ENCODE peak calls at places on chromosomes 5 and 9, in four cellular contexts. Y, W, I and V are unnamed samples.

GRCh38 chr5:179820127-179820482 is 600 bp upstream of the SQSTM1 start:
- DNase-seq in I (no peak), Y (no peak), W (no peak), V (no peak)

GRCh38 chr5:100444961-100445360 is 90.2 kb upstream of the FAM174A start:
- DNase-seq in Y (no peak), W (no peak), I (peak; percentile 53), V (no peak)

GRCh38 chr5:176608142-176608705 is 1.7 kb downstream of the GPRIN1 start:
- DNase-seq in I (no peak), Y (no peak), W (no peak), V (no peak)

GRCh38 chr5:56848206-56848605 is 32.9 kb downstream of the MAP3K1 start:
- DNase-seq in Y (no peak), I (no peak), W (no peak), V (no peak)

GRCh38 chr5:57711471-57711870 is 228.9 kb upstream of the ACTBL2 start:
- DNase-seq in I (no peak), Y (no peak), W (no peak), V (no peak)

GRCh38 chr5:151553130-151553670 is 37.9 kb downstream of the FAT2 start:
- DNase-seq in W (no peak), I (no peak), Y (no peak), V (no peak)

GRCh38 chr9:76459691-76460635 is 981 bp downstream of the GCNT1 start:
- DNase-seq in Y (no peak), W (no peak), I (peak; percentile 47), V (no peak)

GRCh38 chr5:116492016-116492623 is 82.5 kb downstream of the SEMA6A start:
- DNase-seq in W (no peak), I (peak; percentile 92), Y (no peak), V (no peak)

GRCh38 chr9:125763373-125763772 is 16.2 kb downstream of the PBX3 start:
- DNase-seq in Y (no peak), I (no peak), W (no peak), V (no peak)

GRCh38 chr5:65305913-65306312 is 175.8 kb downstream of the ADAMTS6 start:
- DNase-seq in Y (no peak), W (no peak), I (no peak), V (no peak)

GRCh38 chr9:112308576-112308975 is 24.8 kb downstream of the PTBP3 start:
- DNase-seq in W (no peak), Y (no peak), I (no peak), V (no peak)

GRCh38 chr5:157961828-157962390 is 103.0 kb upstream of the CLINT1 start:
- DNase-seq in W (no peak), I (no peak), Y (no peak), V (no peak)

GRCh38 chr5:96048763-96049162 is 87.1 kb upstream of the ELL2 start:
- DNase-seq in Y (no peak), I (no peak), W (no peak), V (no peak)

GRCh38 chr5:179901915-179902762 is 5.6 kb downstream of the TBC1D9B start:
- DNase-seq in Y (no peak), W (no peak), I (no peak), V (no peak)

GRCh38 chr5:38500861-38501260 is 55.6 kb downstream of the LIFR start:
- DNase-seq in W (no peak), Y (no peak), I (no peak), V (no peak)

GRCh38 chr5:146582015-146582414 is 66.0 kb upstream of the GPR151 start:
- DNase-seq in W (no peak), I (no peak), Y (no peak), V (no peak)

GRCh38 chr5:129698661-129699060 is 49.2 kb upstream of the MINAR2 start:
- DNase-seq in I (no peak), W (no peak), Y (no peak), V (no peak)